ENCODE peak calls at places on chromosome 16, in seven cellular contexts. I is astrocyte; O is H9; P is HFFc6; G is esophagus squamous epithelium; A is tibial nerve; U is activated CD8-positive, alpha-beta T cell treated with anti-CD3 and anti-CD28 coated beads for 36 hours. B is an unnamed sample.

GRCh38 chr16:57485916-57486857 is at the start of gene DOK4:
- DNase-seq in I (peak; percentile 52), O (peak; percentile 72), P (peak; percentile 39), G (no peak), A (peak; percentile 65), U (peak; percentile 81), B (peak; percentile 91)

GRCh38 chr16:81374514-81374913 is 59.8 kb downstream of the GAN start:
- DNase-seq in I (no peak), O (no peak), P (no peak), G (no peak), A (no peak), U (no peak), B (no peak)

GRCh38 chr16:49009204-49009603 is 272.4 kb downstream of the CBLN1 start:
- DNase-seq in I (no peak), O (no peak), P (no peak), G (no peak), A (no peak), U (no peak), B (no peak)

GRCh38 chr16:19722981-19723380 is 4.9 kb downstream of the IQCK start:
- DNase-seq in I (no peak), O (no peak), P (no peak), G (no peak), A (no peak), U (no peak), B (no peak)

GRCh38 chr16:27708651-27709050 is 158.7 kb downstream of the KATNIP start:
- DNase-seq in I (no peak), O (no peak), P (no peak), G (no peak), A (no peak), U (no peak), B (no peak)

GRCh38 chr16:62014534-62014933 is 21.7 kb downstream of the CDH8 start:
- DNase-seq in I (no peak), O (no peak), P (no peak), G (no peak), A (no peak), U (no peak), B (no peak)

GRCh38 chr16:54285414-54286066 is 1.0 kb downstream of the IRX3 start:
- DNase-seq in I (peak; percentile 25), O (peak; percentile 49), P (peak; percentile 62), G (no peak), A (no peak), U (no peak), B (no peak)

GRCh38 chr16:72910371-72910770 is 137.6 kb downstream of the ZFHX3 start:
- DNase-seq in I (no peak), O (no peak), P (no peak), G (no peak), A (no peak), U (no peak), B (no peak)

GRCh38 chr16:69234460-69234859 is 47.5 kb downstream of the SNTB2 start:
- DNase-seq in I (no peak), O (no peak), P (no peak), G (no peak), A (no peak), U (no peak), B (no peak)

DNA sequence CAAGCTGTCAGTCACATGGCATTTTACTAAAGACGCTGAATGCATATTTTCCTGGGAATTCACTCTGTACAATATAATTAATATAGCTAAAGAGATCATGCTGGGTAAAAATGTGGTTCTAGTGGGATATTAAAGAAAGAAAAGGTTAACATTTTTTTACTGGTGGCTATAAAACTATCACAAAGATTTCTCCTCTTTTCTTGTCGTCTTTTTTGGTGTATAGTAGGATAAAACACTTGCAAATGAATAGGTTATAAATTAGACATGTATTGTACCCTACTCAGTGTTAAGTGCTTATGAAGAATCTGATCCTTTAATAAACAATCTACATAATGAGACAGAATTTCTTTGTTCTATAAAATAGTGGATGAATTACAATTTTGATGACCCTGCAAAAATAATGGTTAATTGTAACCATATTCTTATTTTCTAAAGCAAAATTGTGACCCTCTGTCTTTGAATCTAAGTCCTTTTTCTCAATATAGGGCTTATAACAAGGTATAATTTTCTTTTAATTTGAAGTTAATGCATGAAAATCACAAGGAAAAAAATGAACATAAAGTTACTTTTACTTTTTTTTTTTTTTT is 1540.4 kb upstream of the GOT2 start:
- DNase-seq in I (no peak), O (no peak), P (no peak), G (no peak), A (no peak), U (no peak), B (no peak)
- TF ChIP-seq CTCF in I (no peak), O (no peak), P (no peak), G (no peak), A (no peak), U (no peak), B (no peak)

GRCh38 chr16:14456793-14457481 is 173.1 kb downstream of the PARN start:
- DNase-seq in I (peak; percentile 74), O (no peak), P (no peak), G (no peak), A (no peak), U (no peak), B (no peak)

GRCh38 chr16:14462811-14463210 is 167.2 kb downstream of the PARN start:
- DNase-seq in I (peak; percentile 30), O (no peak), P (no peak), G (no peak), A (no peak), U (no peak), B (no peak)

GRCh38 chr16:14458576-14458975 is 171.5 kb downstream of the PARN start:
- DNase-seq in I (no peak), O (peak; percentile 58), P (no peak), G (no peak), A (no peak), U (no peak), B (peak; percentile 66)

GRCh38 chr16:14464192-14464591 is 165.9 kb downstream of the PARN start:
- DNase-seq in I (no peak), O (no peak), P (no peak), G (no peak), A (no peak), U (no peak), B (no peak)

DNA sequence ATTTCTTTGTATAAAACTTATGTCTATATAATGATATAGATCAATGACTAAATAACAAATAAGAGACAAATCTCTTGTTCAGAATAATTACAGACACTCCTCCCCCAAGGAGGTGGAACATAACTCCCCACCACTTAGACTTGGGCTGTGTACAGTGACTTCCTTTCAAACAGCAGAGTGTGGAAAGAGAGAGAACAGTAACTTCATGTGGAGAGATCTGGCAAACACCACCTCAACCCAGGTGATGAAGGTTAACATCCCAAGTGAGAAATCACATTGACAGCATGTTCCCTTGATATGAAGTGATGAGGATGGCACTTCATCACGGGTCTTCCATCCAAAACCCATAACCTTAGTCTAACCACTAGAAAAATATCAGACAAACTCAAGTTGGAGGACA is 169.3 kb downstream of the PARN start:
- DNase-seq in I (no peak), O (no peak), P (no peak), G (no peak), A (no peak), U (no peak), B (no peak)
- TF ChIP-seq CTCF in I (no peak), O (no peak), P (no peak), G (no peak), A (no peak), U (no peak), B (no peak)

GRCh38 chr16:30657866-30658730 is at the start of gene FBRS:
- DNase-seq in I (peak; percentile 99), O (peak; percentile 100), P (peak; percentile 100), G (peak; percentile 99), A (peak; percentile 100), U (peak; percentile 100), B (peak; percentile 98)

GRCh38 chr16:30660424-30661251 is 2.4 kb downstream of the FBRS start:
- DNase-seq in I (peak; percentile 27), O (no peak), P (no peak), G (no peak), A (no peak), U (peak; percentile 95), B (no peak)

GRCh38 chr16:30656974-30657865 is 1.0 kb upstream of the FBRS start:
- DNase-seq in I (no peak), O (no peak), P (no peak), G (no peak), A (no peak), U (no peak), B (no peak)

GRCh38 chr16:30658731-30659506 is 688 bp downstream of the FBRS start:
- DNase-seq in I (peak; percentile 90), O (no peak), P (peak; percentile 94), G (peak; percentile 93), A (peak; percentile 95), U (peak; percentile 98), B (peak; percentile 79)

GRCh38 chr16:30659507-30660423 is 1.5 kb downstream of the FBRS start:
- DNase-seq in I (no peak), O (no peak), P (no peak), G (no peak), A (no peak), U (peak; percentile 58), B (no peak)
- TF ChIP-seq CTCF in I (no peak), O (no peak), P (peak; percentile 52), G (no peak), A (no peak), U (no peak), B (no peak)

GRCh38 chr16:58863042-58863441 is 128.9 kb upstream of the GOT2 start:
- DNase-seq in I (no peak), O (no peak), P (no peak), G (no peak), A (no peak), U (no peak), B (no peak)
- TF ChIP-seq CTCF in I (no peak), O (no peak), P (no peak), G (no peak), A (no peak), U (no peak), B (no peak)

DNA sequence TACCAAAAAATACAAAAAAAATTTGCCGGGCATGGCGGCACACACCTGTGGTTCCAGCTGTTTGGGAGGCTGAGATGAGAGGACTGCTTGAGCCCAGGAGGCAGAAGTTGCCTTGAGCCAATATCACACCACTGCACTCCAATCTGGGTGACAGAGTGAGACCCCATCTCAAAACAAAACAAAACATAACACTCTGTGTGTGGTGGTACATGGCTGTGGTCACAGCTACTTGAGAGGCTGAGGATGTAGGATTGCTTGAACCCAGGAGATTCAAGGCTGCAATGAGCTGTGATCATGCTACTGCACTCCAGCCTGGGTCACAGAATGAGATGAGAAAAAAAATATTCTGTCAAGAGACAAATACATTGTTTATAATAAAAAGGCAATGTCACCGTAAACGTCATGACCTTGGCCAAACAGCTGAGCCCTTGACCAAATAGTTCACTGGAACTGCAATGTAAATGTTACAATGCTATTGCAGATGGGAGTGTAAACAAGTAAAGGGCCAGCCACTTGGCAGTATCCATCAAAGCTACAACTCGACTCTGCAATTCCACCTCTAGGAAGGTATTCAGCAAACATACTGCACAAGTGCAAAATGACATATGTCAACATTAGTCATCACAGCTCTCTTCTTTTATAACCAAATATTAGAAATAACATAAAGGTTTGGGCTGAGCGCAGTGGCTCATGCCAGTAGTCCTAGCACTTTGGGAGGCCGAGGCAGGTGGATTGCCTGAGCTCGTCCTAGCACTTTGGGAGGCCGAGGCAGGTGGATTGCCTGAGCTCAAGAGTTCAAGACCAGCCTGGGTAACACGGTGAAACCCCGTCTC is 16.9 kb downstream of the EARS2 start:
- DNase-seq in I (no peak), O (no peak), P (no peak), G (no peak), A (no peak), U (no peak), B (no peak)
- TF ChIP-seq CTCF in I (no peak), O (no peak), P (no peak), G (no peak), A (no peak), U (no peak), B (no peak)

GRCh38 chr16:66830422-66831404 is at the start of gene NAE1:
- DNase-seq in I (peak; percentile 58), O (peak; percentile 91), P (peak; percentile 63), G (no peak), A (peak; percentile 65), U (peak; percentile 88), B (peak; percentile 95)
- TF ChIP-seq CTCF in I (peak; percentile 75), O (peak; percentile 99), P (peak; percentile 98), G (peak; percentile 94), A (peak; percentile 98), U (peak; percentile 98), B (peak; percentile 97)